ENCODE peak calls at places on chromosomes 13 and 19, in four cellular contexts. Y is IMR-90, J is breast epithelium, S is body of pancreas. D is an unnamed sample.

GRCh38 chr19:49462492-49462891 is 9.5 kb downstream of the ALDH16A1 start:
- DNase-seq in J (no peak), Y (no peak), S (no peak), D (no peak)

GRCh38 chr19:47476438-47476972 is 4.8 kb upstream of the SLC8A2 start:
- DNase-seq in Y (no peak), J (no peak), S (no peak), D (no peak)

GRCh38 chr19:16325161-16325527 is 518 bp downstream of the KLF2 start:
- DNase-seq in J (no peak), S (no peak), Y (no peak), D (no peak)

GRCh38 chr13:42395066-42395821 is 123.3 kb downstream of the AKAP11 start:
- DNase-seq in J (no peak), S (no peak), Y (no peak), D (no peak)

GRCh38 chr19:50458396-50459066 is 17.8 kb upstream of the EMC10 start:
- DNase-seq in Y (peak; percentile 6), S (no peak), J (no peak), D (no peak)

GRCh38 chr19:51158474-51159129 is 16.5 kb downstream of the SIGLEC7 start:
- DNase-seq in J (no peak), Y (peak; percentile 7), S (peak; percentile 34), D (peak; percentile 44)

GRCh38 chr19:39325778-39326680 is 5.4 kb upstream of the LRFN1 start:
- DNase-seq in Y (peak; percentile 7), J (no peak), S (no peak), D (no peak)

GRCh38 chr19:34208485-34208884 is 36.2 kb downstream of the LSM14A start:
- DNase-seq in Y (no peak), J (no peak), S (no peak), D (no peak)

GRCh38 chr19:372306-372890 is 27.8 kb upstream of the MIER2 start:
- DNase-seq in J (no peak), S (peak; percentile 36), Y (peak; percentile 70), D (peak; percentile 43)

GRCh38 chr13:41426047-41426446 is 31.3 kb upstream of the RGCC start:
- DNase-seq in J (no peak), Y (no peak), S (no peak), D (no peak)

GRCh38 chr13:100535401-100536135 is 53.0 kb downstream of the GGACT start:
- DNase-seq in J (no peak), Y (no peak), S (no peak), D (no peak)

GRCh38 chr13:49399801-49400472 is 43.9 kb downstream of the CAB39L start:
- DNase-seq in J (no peak), S (no peak), Y (no peak), D (no peak)

GRCh38 chr13:51258612-51259358 is 36.6 kb downstream of the FAM124A start:
- DNase-seq in J (no peak), Y (no peak), S (no peak), D (no peak)

GRCh38 chr19:42306646-42307045 is 4.2 kb upstream of the PAFAH1B3 start:
- DNase-seq in Y (no peak), S (no peak), J (no peak), D (no peak)

GRCh38 chr13:31749929-31750328 is 10.6 kb downstream of the RXFP2 start:
- DNase-seq in S (no peak), J (no peak), Y (peak; percentile 94), D (no peak)

GRCh38 chr19:56994251-56995017 is 125.4 kb upstream of the USP29 start:
- DNase-seq in S (no peak), Y (no peak), J (no peak), D (peak; percentile 79)

GRCh38 chr19:4633140-4633967 is 6.0 kb upstream of the TNFAIP8L1 start:
- DNase-seq in Y (peak; percentile 85), J (no peak), S (peak; percentile 74), D (no peak)

GRCh38 chr19:12995596-12996541 is 594 bp downstream of the NFIX start:
- DNase-seq in J (no peak), S (peak; percentile 47), Y (peak; percentile 30), D (peak; percentile 56)

GRCh38 chr19:16998635-16999194 is 27.9 kb downstream of the CPAMD8 start:
- DNase-seq in J (no peak), S (no peak), Y (no peak), D (no peak)

GRCh38 chr13:114012921-114013320 is 39.0 kb upstream of the C13orf46 start:
- DNase-seq in S (no peak), J (no peak), Y (no peak), D (no peak)

GRCh38 chr13:39051157-39051556 is 12.9 kb downstream of the NHLRC3 start:
- DNase-seq in J (no peak), Y (peak; percentile 50), S (no peak), D (no peak)

GRCh38 chr19:29422047-29422446 is 103.7 kb upstream of the VSTM2B start:
- DNase-seq in S (no peak), Y (no peak), J (no peak), D (no peak)

GRCh38 chr19:51664997-51665396 is 18.4 kb upstream of the SIGLEC14 start:
- DNase-seq in Y (no peak), S (no peak), J (no peak), D (no peak)

GRCh38 chr19:51799311-51799997 is 4.5 kb downstream of the FPR3 start:
- DNase-seq in S (peak; percentile 65), Y (peak; percentile 94), J (peak; percentile 75), D (peak; percentile 89)

GRCh38 chr19:40718774-40719391 is 2.0 kb downstream of the ITPKC start:
- DNase-seq in J (peak; percentile 89), Y (peak; percentile 40), S (peak; percentile 93), D (peak; percentile 63)
- H3K4me1 ChIP-seq in J (no peaks in the 10 kb centered on the region), Y (peaks cover 11% of the 10 kb centered on the region), S (peaks cover 58% of the 10 kb centered on the region), D (peaks cover 12% of the 10 kb centered on the region)

DNA sequence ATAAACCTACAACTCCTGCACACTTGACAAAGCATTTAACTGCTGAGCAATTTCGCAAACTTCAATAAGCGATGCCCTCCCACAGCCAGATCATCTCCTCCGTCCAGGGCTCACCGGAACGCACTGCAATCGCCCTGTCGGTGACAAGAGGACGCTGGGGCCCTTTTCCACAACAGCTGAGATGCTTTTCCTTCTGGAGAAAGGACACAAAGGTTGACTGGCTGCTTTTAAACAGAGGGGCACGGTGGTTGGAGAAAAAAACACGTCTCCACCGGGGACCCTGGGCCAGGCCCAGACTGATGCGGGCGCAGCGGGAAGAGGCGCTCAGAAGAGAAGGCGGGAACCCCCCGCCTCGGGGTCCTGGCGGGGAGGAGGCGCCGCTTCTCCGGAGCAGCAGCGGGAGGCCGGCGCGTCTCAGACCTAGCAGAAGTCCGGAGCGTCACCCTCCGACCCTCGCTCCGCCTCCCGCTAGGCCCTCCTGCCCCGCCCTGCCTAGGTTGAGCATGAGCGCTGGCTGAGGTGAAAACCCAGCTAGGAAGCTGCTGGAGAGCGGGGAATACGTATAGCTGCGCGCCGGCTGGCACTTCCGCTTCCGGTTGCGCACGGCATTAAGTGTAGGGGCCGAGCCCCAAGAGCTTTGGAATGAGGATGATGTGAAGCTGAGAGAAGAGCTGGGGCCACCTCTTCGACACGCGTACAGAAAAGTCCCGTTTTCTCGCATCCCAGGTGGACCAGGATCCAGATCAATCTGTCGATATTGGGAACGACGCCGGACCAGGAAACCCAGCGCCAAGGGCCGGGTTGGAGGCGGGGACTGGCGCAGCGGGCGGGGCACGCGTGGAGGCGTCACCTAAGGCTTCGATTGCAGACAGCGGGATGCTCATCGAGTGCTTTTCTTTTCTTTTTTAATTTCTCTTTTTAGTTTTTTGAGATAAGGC is at the start of gene ZNF846:
- DNase-seq in Y (peak; percentile 96), S (peak; percentile 90), J (peak; percentile 94), D (peak; percentile 91)
- TF ChIP-seq POLR2A in Y (peak; percentile 19), S (peak; percentile 28), J (peak; percentile 19), D (peak; percentile 59)

DNA sequence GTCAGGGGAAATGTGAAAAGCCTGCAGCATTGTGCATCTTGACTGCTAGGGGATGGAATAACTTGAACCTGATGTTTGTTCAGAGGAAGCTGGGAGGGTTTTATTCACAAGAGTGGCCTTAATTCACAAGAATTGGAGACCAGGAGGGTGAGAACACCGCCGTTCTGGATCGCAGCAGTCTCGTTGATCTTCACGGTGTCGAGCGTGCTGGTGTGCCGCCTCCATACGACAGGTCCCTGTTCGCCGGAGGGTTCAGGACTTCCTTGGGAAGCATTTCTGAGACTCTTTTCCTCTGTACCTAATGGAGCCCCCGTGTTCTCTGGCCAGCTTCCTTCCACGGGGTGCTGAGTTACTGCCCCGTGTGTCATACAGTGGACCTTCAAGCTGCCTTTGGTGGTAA is 66.9 kb downstream of the ARHGEF7 start:
- DNase-seq in J (no peak), S (no peak), Y (no peak), D (no peak)
- H3K4me1 ChIP-seq in J (no peaks in the 10 kb centered on the region), S (peaks cover 26% of the 10 kb centered on the region), Y (peaks cover 7% of the 10 kb centered on the region), D (peaks cover 29% of the 10 kb centered on the region)

GRCh38 chr13:106565127-106565775 is 2.7 kb downstream of the ARGLU1 start:
- DNase-seq in Y (no peak), J (no peak), S (no peak), D (no peak)

GRCh38 chr13:106566682-106567420 is 1.1 kb downstream of the ARGLU1 start:
- DNase-seq in J (no peak), S (peak; percentile 54), Y (peak; percentile 62), D (peak; percentile 59)

GRCh38 chr13:106568225-106569003 is 477 bp upstream of the ARGLU1 start:
- DNase-seq in S (no peak), J (no peak), Y (no peak), D (no peak)

GRCh38 chr13:106569233-106570095 is 1.5 kb upstream of the ARGLU1 start:
- DNase-seq in S (no peak), Y (no peak), J (no peak), D (no peak)

GRCh38 chr13:106567421-106568224 is at the start of gene ARGLU1:
- DNase-seq in J (peak; percentile 94), Y (peak; percentile 90), S (peak; percentile 92), D (peak; percentile 96)
- TF ChIP-seq POLR2A in J (peak; percentile 98), Y (peak; percentile 93), S (peak; percentile 85), D (peak; percentile 97)

D was measured in ovary.